ENCODE peak calls at places on chromosomes 16 and 17, in seven cellular contexts. One of them, this sample, is unnamed.

GRCh38 chr16:65961491-65962143 is 404.9 kb upstream of the CDH5 start:
- DNase-seq in cardiac fibroblast: no peak
- DNase-seq in activated T-cell treated with anti-CD3 and anti-CD28 coated beads, Interleukin-2, amount 50 U/mL, for 72 hours: no peak
- DNase-seq in H9: no peak
- DNase-seq in lower leg skin: no peak
- DNase-seq in fibroblast of the aortic adventitia: no peak
- DNase-seq in hippocampal formation: no peak
- DNase-seq in this sample: no peak

GRCh38 chr17:80650751-80651173 is 106.1 kb downstream of the RPTOR start:
- DNase-seq in activated T-cell treated with anti-CD3 and anti-CD28 coated beads, Interleukin-2, amount 50 U/mL, for 72 hours: no peak
- DNase-seq in hippocampal formation: no peak
- DNase-seq in H9: no peak
- DNase-seq in fibroblast of the aortic adventitia: no peak
- DNase-seq in cardiac fibroblast: no peak
- DNase-seq in lower leg skin: no peak
- DNase-seq in this sample: no peak

GRCh38 chr16:35734728-35735402 is 2275.5 kb downstream of the TP53TG3F start:
- DNase-seq in activated T-cell treated with anti-CD3 and anti-CD28 coated beads, Interleukin-2, amount 50 U/mL, for 72 hours: no peak
- DNase-seq in H9: no peak
- DNase-seq in cardiac fibroblast: no peak
- DNase-seq in fibroblast of the aortic adventitia: no peak
- DNase-seq in lower leg skin: peak
- DNase-seq in hippocampal formation: no peak
- DNase-seq in this sample: no peak

GRCh38 chr17:7583253-7584109 is at the start of gene MPDU1:
- DNase-seq in fibroblast of the aortic adventitia: peak
- DNase-seq in lower leg skin: peak
- DNase-seq in hippocampal formation: peak
- DNase-seq in activated T-cell treated with anti-CD3 and anti-CD28 coated beads, Interleukin-2, amount 50 U/mL, for 72 hours: peak
- DNase-seq in cardiac fibroblast: peak
- DNase-seq in H9: peak
- DNase-seq in this sample: peak

GRCh38 chr16:17466876-17467275 is 3.9 kb downstream of the XYLT1 start:
- DNase-seq in hippocampal formation: no peak
- DNase-seq in lower leg skin: peak
- DNase-seq in cardiac fibroblast: no peak
- DNase-seq in H9: no peak
- DNase-seq in fibroblast of the aortic adventitia: no peak
- DNase-seq in activated T-cell treated with anti-CD3 and anti-CD28 coated beads, Interleukin-2, amount 50 U/mL, for 72 hours: no peak
- DNase-seq in this sample: no peak

GRCh38 chr16:79169239-79169638 is 431.3 kb downstream of the MAF start:
- DNase-seq in lower leg skin: no peak
- DNase-seq in H9: peak
- DNase-seq in fibroblast of the aortic adventitia: no peak
- DNase-seq in cardiac fibroblast: no peak
- DNase-seq in hippocampal formation: no peak
- DNase-seq in activated T-cell treated with anti-CD3 and anti-CD28 coated beads, Interleukin-2, amount 50 U/mL, for 72 hours: peak
- DNase-seq in this sample: no peak

GRCh38 chr17:82457071-82457789 is 1.3 kb upstream of the NARF start:
- DNase-seq in H9: no peak
- DNase-seq in cardiac fibroblast: peak
- DNase-seq in activated T-cell treated with anti-CD3 and anti-CD28 coated beads, Interleukin-2, amount 50 U/mL, for 72 hours: no peak
- DNase-seq in hippocampal formation: no peak
- DNase-seq in fibroblast of the aortic adventitia: peak
- DNase-seq in lower leg skin: no peak
- DNase-seq in this sample: no peak

GRCh38 chr16:28845173-28846079 is 722 bp downstream of the TUFM start:
- DNase-seq in H9: no peak
- DNase-seq in lower leg skin: no peak
- DNase-seq in cardiac fibroblast: peak
- DNase-seq in fibroblast of the aortic adventitia: no peak
- DNase-seq in hippocampal formation: no peak
- DNase-seq in activated T-cell treated with anti-CD3 and anti-CD28 coated beads, Interleukin-2, amount 50 U/mL, for 72 hours: peak
- DNase-seq in this sample: peak

GRCh38 chr17:7835818-7836595 is 2.0 kb downstream of the KDM6B start:
- DNase-seq in activated T-cell treated with anti-CD3 and anti-CD28 coated beads, Interleukin-2, amount 50 U/mL, for 72 hours: no peak
- DNase-seq in cardiac fibroblast: peak
- DNase-seq in H9: no peak
- DNase-seq in hippocampal formation: peak
- DNase-seq in fibroblast of the aortic adventitia: peak
- DNase-seq in lower leg skin: peak
- DNase-seq in this sample: peak

GRCh38 chr16:81755915-81756644 is 23.0 kb upstream of the PLCG2 start:
- DNase-seq in cardiac fibroblast: peak
- DNase-seq in activated T-cell treated with anti-CD3 and anti-CD28 coated beads, Interleukin-2, amount 50 U/mL, for 72 hours: no peak
- DNase-seq in hippocampal formation: no peak
- DNase-seq in lower leg skin: peak
- DNase-seq in fibroblast of the aortic adventitia: no peak
- DNase-seq in H9: no peak
- DNase-seq in this sample: no peak

GRCh38 chr17:82300707-82301270 is 16.6 kb downstream of the CD7 start:
- DNase-seq in activated T-cell treated with anti-CD3 and anti-CD28 coated beads, Interleukin-2, amount 50 U/mL, for 72 hours: peak
- DNase-seq in fibroblast of the aortic adventitia: peak
- DNase-seq in lower leg skin: peak
- DNase-seq in hippocampal formation: no peak
- DNase-seq in cardiac fibroblast: peak
- DNase-seq in H9: peak
- DNase-seq in this sample: peak

GRCh38 chr17:51036084-51036483 is 84.6 kb downstream of the SPAG9 start:
- DNase-seq in lower leg skin: no peak
- DNase-seq in hippocampal formation: no peak
- DNase-seq in H9: no peak
- DNase-seq in fibroblast of the aortic adventitia: no peak
- DNase-seq in activated T-cell treated with anti-CD3 and anti-CD28 coated beads, Interleukin-2, amount 50 U/mL, for 72 hours: no peak
- DNase-seq in cardiac fibroblast: no peak
- DNase-seq in this sample: no peak